ENCODE peak calls at places on chromosomes 2 and 18, in eight cellular contexts. H, R, S, Y, F, D, O and J are unnamed samples. For H3K36me3, the result is how much of the 10 kb centered on the place peaks cover.

GRCh38 chr2:120684225-120684624 is 51.4 kb upstream of the GLI2 start:
- DNase-seq in H (no peak), R (no peak), S (no peak), Y (no peak), F (no peak), D (peak), O (no peak), J (no peak)

GRCh38 chr2:178865121-178865520 is 57.9 kb upstream of the TTN start:
- DNase-seq in H (no peak), R (no peak), S (no peak), Y (no peak), F (no peak), D (peak), O (no peak), J (peak)

GRCh38 chr2:74181739-74182138 is 3.1 kb upstream of the MOB1A start:
- DNase-seq in H (no peak), R (no peak), S (no peak), Y (no peak), F (no peak), D (no peak), O (no peak), J (no peak)

GRCh38 chr18:73365018-73365417 is 497.2 kb upstream of the NETO1 start:
- DNase-seq in H (no peak), R (no peak), S (no peak), Y (no peak), F (no peak), D (peak), O (no peak), J (peak)

GRCh38 chr2:227545990-227546389 is 52.7 kb upstream of the SCYGR2 start:
- DNase-seq in H (peak), R (peak), S (no peak), Y (no peak), F (no peak), D (no peak), O (no peak), J (peak)

GRCh38 chr2:180520206-180520605 is 460.2 kb upstream of the UBE2E3 start:
- DNase-seq in H (no peak), R (no peak), S (no peak), Y (no peak), F (no peak), D (no peak), O (no peak), J (no peak)

GRCh38 chr18:48492880-48493279 is 46.0 kb upstream of the CTIF start:
- DNase-seq in H (no peak), R (no peak), S (no peak), Y (no peak), F (no peak), D (no peak), O (no peak), J (no peak)

GRCh38 chr18:34866739-34867138 is 156.6 kb downstream of the DTNA start:
- DNase-seq in H (no peak), R (no peak), S (no peak), Y (no peak), F (no peak), D (no peak), O (no peak), J (no peak)

GRCh38 chr2:63300835-63301234 is 250.2 kb downstream of the OTX1 start:
- DNase-seq in H (no peak), R (no peak), S (no peak), Y (no peak), F (no peak), D (no peak), O (no peak), J (no peak)

GRCh38 chr2:203610558-203610957 is 75.5 kb upstream of the RAPH1 start:
- DNase-seq in H (no peak), R (no peak), S (no peak), Y (no peak), F (no peak), D (no peak), O (no peak), J (no peak)

GRCh38 chr18:1294229-1294628 is 389.6 kb downstream of the ADCYAP1 start:
- DNase-seq in H (no peak), R (no peak), S (no peak), Y (no peak), F (no peak), D (no peak), O (no peak), J (peak)

GRCh38 chr2:108271691-108272253 is 16.9 kb upstream of the SULT1C2 start:
- DNase-seq in H (no peak), R (no peak), S (no peak), Y (no peak), F (peak), D (peak), O (no peak), J (no peak)

GRCh38 chr18:46705521-46705920 is 48.5 kb upstream of the LOXHD1 start:
- DNase-seq in H (no peak), R (peak), S (no peak), Y (no peak), F (no peak), D (no peak), O (no peak), J (no peak)

GRCh38 chr2:5077479-5078089 is 614.6 kb upstream of the SOX11 start:
- DNase-seq in H (no peak), R (no peak), S (no peak), Y (no peak), F (no peak), D (peak), O (no peak), J (no peak)

GRCh38 chr18:41972067-41973000 is 17.3 kb downstream of the PIK3C3 start:
- DNase-seq in H (no peak), R (no peak), S (no peak), Y (no peak), F (no peak), D (peak), O (no peak), J (no peak)

GRCh38 chr2:649461-650342 is 27.5 kb downstream of the TMEM18 start:
- DNase-seq in H (no peak), R (peak), S (no peak), Y (peak), F (no peak), D (no peak), O (no peak), J (no peak)

GRCh38 chr2:175853110-175853509 is 149.0 kb downstream of the LNPK start:
- DNase-seq in H (no peak), R (no peak), S (no peak), Y (no peak), F (no peak), D (peak), O (no peak), J (no peak)

GRCh38 chr2:142153601-142154000 is 22.8 kb upstream of the LRP1B start:
- DNase-seq in H (no peak), R (no peak), S (no peak), Y (no peak), F (no peak), D (peak), O (no peak), J (no peak)

DNA sequence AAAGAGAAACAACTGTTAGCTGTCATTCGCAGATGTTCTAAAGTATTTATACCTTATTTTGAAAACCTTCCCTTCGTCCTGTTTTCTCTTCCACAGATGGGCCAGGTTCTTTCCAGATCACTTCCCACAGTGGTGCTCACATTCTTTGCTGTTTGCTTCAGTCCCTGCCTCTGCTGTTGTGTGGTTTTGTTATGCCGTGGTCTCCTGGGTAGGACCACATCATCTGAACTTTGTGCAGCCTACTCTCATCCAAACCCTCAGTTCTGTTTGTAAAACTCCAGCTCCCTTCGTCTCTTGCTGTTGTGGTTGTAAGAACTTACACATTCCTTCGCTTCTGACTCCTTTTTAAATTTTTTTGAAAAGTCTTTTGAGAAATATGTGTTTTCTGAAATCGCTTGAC is 38.1 kb downstream of the ZNF236 start:
- DNase-seq in H (no peak), R (no peak), S (no peak), Y (no peak), F (no peak), D (peak), O (no peak), J (no peak)
- H3K36me3 ChIP-seq in H (under half), R (under half), S (under half), Y (half or more), F (under half), D (under half), O (under half), J (under half)

DNA sequence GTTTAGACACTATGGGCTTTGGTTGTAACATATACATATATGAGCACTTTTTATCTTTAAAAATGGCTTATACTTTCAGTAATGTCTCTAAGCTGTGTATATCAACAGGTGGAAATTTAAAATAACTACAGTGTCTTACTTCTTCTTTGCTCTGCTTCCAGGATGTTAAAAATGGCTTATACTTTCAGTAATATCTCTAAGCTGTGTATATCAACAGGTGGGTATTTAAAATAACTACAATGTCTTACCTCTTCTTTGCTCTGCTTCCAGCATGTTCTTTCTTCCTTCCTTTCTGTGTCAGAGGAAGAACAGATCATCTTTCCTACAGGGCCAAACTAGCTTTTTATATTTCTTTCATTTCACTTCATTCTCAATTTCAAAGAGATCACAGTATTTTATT is 689.6 kb downstream of the EPHA4 start:
- DNase-seq in H (no peak), R (no peak), S (no peak), Y (no peak), F (no peak), D (no peak), O (no peak), J (no peak)
- H3K36me3 ChIP-seq in H (under half), R (under half), S (under half), Y (under half), F (under half), D (under half), O (under half), J (under half)

DNA sequence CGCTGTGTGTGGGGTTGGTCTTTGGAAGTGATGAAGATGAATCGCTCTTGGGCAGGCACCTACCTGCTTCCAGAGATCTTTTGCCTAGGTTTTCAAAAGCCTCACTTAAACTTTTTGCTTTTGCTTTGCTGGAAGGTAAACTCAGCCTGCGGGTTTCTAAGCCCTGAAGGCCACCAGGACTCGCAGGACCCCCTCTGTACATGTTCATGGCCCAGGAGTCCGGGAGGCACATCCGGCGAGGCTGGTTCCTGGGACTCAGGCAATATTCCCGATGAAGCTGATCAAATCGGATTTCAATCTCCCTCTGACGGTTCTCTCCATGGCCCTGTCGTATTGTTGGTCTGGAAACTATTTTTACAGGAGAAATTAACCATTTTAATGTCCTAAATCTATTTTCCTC is 13.2 kb downstream of the HJURP start:
- DNase-seq in H (no peak), R (peak), S (no peak), Y (peak), F (peak), D (no peak), O (no peak), J (no peak)
- H3K36me3 ChIP-seq in H (under half), R (half or more), S (under half), Y (under half), F (under half), D (under half), O (under half), J (half or more)

DNA sequence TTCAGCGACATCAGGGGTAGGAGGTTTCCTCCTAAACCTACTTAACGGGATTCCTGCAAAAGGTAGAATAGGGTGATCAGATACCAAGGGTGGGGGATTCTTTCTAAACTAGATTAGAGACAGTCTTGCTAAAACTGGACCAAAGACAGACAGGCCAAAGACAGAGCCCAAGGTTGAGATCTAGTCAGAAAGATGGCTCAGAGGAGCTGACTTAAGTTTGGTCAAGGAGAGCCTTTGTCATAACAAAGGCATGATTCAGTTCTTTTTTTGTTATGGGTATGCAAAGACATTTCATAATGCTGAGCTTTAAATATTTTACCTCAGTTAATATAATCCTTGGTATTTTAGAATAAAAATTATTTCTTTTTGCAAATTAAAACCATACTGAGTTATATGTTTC is 17.8 kb upstream of the GPR75 start:
- DNase-seq in H (no peak), R (no peak), S (no peak), Y (no peak), F (no peak), D (peak), O (no peak), J (no peak)
- H3K36me3 ChIP-seq in H (under half), R (under half), S (under half), Y (half or more), F (half or more), D (under half), O (half or more), J (under half)

GRCh38 chr2:241088791-241089732 is 13.0 kb downstream of the MTERF4 start:
- DNase-seq in H (no peak), R (no peak), S (no peak), Y (no peak), F (no peak), D (no peak), O (no peak), J (no peak)
- H3K36me3 ChIP-seq in H (half or more), R (under half), S (half or more), Y (half or more), F (half or more), D (under half), O (half or more), J (under half)

DNA sequence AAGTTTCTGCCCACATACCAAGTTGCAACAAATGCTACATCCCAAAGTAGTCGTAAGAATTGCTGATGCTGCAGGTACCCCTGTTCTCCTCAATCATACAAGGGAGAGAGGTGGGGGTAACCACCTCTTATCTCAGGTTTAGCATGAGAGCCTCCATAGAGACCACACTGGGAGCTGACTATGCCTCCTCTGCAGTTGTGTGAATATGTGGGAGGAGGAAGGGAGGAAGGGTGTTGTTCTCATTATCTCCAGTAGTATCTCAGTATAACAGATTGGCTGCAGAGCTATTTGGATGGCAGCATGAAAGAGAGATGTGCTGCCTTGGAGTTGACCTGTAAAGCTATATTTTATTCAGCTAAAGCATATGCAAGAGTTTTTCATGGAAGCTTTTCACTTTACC is 690.7 kb downstream of the KCNJ3 start:
- DNase-seq in H (no peak), R (no peak), S (no peak), Y (no peak), F (no peak), D (no peak), O (no peak), J (no peak)
- H3K36me3 ChIP-seq in H (under half), R (under half), S (under half), Y (under half), F (under half), D (under half), O (under half), J (under half)

DNA sequence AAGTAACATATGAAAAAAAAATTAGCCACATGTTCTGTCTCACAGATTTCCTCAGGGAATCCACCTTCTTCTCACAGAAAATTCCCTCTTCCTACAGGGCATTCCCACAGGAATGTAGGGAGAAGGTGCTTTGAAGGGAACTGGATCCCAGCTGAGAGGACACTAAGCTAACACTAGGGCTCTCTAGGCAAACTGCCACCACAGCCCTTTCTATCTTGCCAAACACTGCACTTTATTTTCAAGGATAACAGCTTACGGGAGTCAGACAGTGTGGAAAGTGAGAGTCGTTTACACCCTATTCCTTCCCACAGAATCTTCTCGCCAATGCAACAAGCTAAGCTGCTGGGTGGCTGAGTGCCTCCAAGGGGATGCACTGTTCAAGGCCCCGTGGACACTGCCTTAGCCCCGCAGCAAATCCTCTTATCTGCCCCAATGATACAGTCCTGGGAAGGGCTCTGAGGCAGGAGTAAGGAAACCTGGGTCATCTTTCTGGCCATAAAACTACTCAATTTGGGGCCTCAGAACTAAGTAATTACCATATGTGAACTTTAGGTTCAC is 76.9 kb downstream of the CCDC93 start:
- DNase-seq in H (no peak), R (no peak), S (no peak), Y (no peak), F (no peak), D (no peak), O (no peak), J (no peak)
- H3K36me3 ChIP-seq in H (half or more), R (under half), S (half or more), Y (half or more), F (half or more), D (under half), O (half or more), J (half or more)

DNA sequence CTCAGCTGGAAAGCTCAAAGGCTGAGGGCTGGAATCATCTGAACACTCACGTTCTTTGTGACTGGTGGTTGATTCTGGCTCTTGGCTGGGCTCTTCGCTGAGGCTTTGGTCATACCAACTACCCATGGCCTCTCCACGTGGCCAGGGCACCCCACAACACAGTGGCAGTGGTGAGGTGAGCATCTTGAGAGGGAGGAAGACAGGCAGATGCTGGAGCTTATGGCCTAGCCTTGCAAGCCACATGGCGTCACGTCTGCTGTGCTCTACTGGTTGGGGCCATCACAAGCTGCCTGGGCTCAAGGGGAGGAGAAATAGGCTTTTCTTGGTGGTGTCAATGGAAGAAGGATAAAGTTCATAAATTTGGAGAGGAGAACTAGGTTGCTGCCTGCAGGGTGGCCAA is 19.6 kb downstream of the LPIN1 start:
- DNase-seq in H (no peak), R (no peak), S (no peak), Y (no peak), F (no peak), D (no peak), O (no peak), J (no peak)
- H3K36me3 ChIP-seq in H (under half), R (under half), S (half or more), Y (half or more), F (under half), D (under half), O (under half), J (half or more)

GRCh38 chr18:67589325-67589724 is 72.8 kb upstream of the DSEL start:
- DNase-seq in H (no peak), R (no peak), S (no peak), Y (no peak), F (no peak), D (peak), O (no peak), J (no peak)
- H3K36me3 ChIP-seq in H (under half), R (under half), S (under half), Y (under half), F (under half), D (under half), O (under half), J (under half)

DNA sequence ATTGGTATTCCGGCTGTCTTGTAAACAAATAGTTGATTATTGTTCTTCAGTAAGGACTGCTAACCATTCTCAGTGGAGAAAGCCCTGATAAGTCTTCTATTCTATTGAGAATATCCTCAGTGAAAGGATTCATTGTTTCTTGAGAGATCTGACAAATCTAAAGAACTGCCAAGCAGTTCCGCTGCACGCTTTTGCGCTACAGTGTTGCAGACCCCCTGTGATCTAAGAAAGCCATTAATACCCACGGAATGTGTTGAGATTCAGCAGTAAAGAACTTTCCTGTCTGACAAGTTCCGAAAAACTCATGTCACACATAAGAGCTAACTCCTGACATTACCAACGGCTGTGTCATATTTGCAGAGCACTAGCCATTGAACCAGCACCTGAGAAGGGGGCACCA is 63.8 kb downstream of the ZNF236 start:
- DNase-seq in H (no peak), R (no peak), S (no peak), Y (no peak), F (no peak), D (no peak), O (no peak), J (no peak)
- H3K36me3 ChIP-seq in H (under half), R (under half), S (half or more), Y (half or more), F (half or more), D (under half), O (half or more), J (under half)